ENCODE peak calls at places on chromosomes 4 and X, in five cellular contexts. C, N, F, I and P are unnamed samples.

GRCh38 chr4:169115897-169116254 is 105.8 kb upstream of the CBR4 start:
- DNase-seq in C (no peak), N (no peak), F (peak), I (no peak), P (peak)

GRCh38 chr4:145823743-145824142 is 114.9 kb downstream of the ZNF827 start:
- DNase-seq in C (no peak), N (no peak), F (no peak), I (no peak), P (no peak)

GRCh38 chr4:109389367-109390118 is 44.1 kb upstream of the SEC24B start:
- DNase-seq in C (no peak), N (no peak), F (no peak), I (peak), P (no peak)

GRCh38 chr4:25446611-25447010 is 69.5 kb downstream of the ANAPC4 start:
- DNase-seq in C (no peak), N (no peak), F (no peak), I (no peak), P (no peak)

GRCh38 chr4:176005766-176006165 is 59.9 kb upstream of the WDR17 start:
- DNase-seq in C (no peak), N (no peak), F (no peak), I (no peak), P (no peak)

GRCh38 chrX:45765726-45766125 is 565.0 kb upstream of the DIPK2B start:
- DNase-seq in C (no peak), N (no peak), F (no peak), I (no peak), P (no peak)

GRCh38 chr4:32010221-32010620 is 1290.1 kb downstream of the PCDH7 start:
- DNase-seq in C (no peak), N (no peak), F (no peak), I (no peak), P (no peak)

GRCh38 chr4:94214703-94215360 is 7.2 kb downstream of the SMARCAD1 start:
- DNase-seq in C (no peak), N (no peak), F (no peak), I (no peak), P (no peak)

GRCh38 chr4:82431026-82431745 is 796 bp downstream of the ENOPH1 start:
- DNase-seq in C (peak), N (peak), F (peak), I (peak), P (peak)

GRCh38 chrX:68684291-68684918 is 36.9 kb downstream of the STARD8 start:
- DNase-seq in C (no peak), N (no peak), F (no peak), I (no peak), P (no peak)

GRCh38 chr4:5618051-5619010 is 90.0 kb downstream of the EVC2 start:
- DNase-seq in C (no peak), N (no peak), F (no peak), I (no peak), P (no peak)

GRCh38 chrX:17414839-17415238 is 39.8 kb downstream of the NHS start:
- DNase-seq in C (no peak), N (no peak), F (no peak), I (no peak), P (no peak)

GRCh38 chr4:167177925-167178324 is 56.4 kb downstream of the SPOCK3 start:
- DNase-seq in C (no peak), N (no peak), F (no peak), I (no peak), P (no peak)

GRCh38 chr4:95541889-95542607 is 6.7 kb downstream of the UNC5C start:
- DNase-seq in C (no peak), N (no peak), F (no peak), I (no peak), P (no peak)

GRCh38 chr4:117157360-117157759 is 72.0 kb upstream of the TRAM1L1 start:
- DNase-seq in C (no peak), N (no peak), F (no peak), I (no peak), P (no peak)

GRCh38 chr4:185128272-185129119 is 14.6 kb upstream of the SLC25A4 start:
- DNase-seq in C (no peak), N (peak), F (peak), I (no peak), P (peak)

GRCh38 chr4:77787969-77788368 is 31.2 kb downstream of the CNOT6L start:
- DNase-seq in C (no peak), N (no peak), F (no peak), I (no peak), P (no peak)

GRCh38 chr4:77783881-77784280 is 35.3 kb downstream of the CNOT6L start:
- DNase-seq in C (no peak), N (no peak), F (no peak), I (no peak), P (no peak)

GRCh38 chr4:77782102-77782835 is 36.9 kb downstream of the CNOT6L start:
- DNase-seq in C (no peak), N (no peak), F (no peak), I (no peak), P (no peak)

GRCh38 chr4:77788990-77789389 is 30.2 kb downstream of the CNOT6L start:
- DNase-seq in C (no peak), N (no peak), F (no peak), I (no peak), P (no peak)

GRCh38 chr4:77785669-77786068 is 33.5 kb downstream of the CNOT6L start:
- DNase-seq in C (no peak), N (no peak), F (no peak), I (no peak), P (no peak)
- H3K27ac ChIP-seq in C (no peak), N (no peak), F (no peak), I (no peak), P (no peak)

GRCh38 chr4:2587215-2587823 is 50.9 kb downstream of the FAM193A start:
- DNase-seq in C (no peak), N (no peak), F (no peak), I (no peak), P (no peak)

GRCh38 chr4:2588259-2588658 is 51.8 kb downstream of the FAM193A start:
- DNase-seq in C (no peak), N (no peak), F (no peak), I (no peak), P (no peak)

GRCh38 chr4:2592572-2592971 is 56.1 kb downstream of the FAM193A start:
- DNase-seq in C (no peak), N (no peak), F (no peak), I (no peak), P (no peak)

GRCh38 chr4:2593003-2593402 is 56.6 kb downstream of the FAM193A start:
- DNase-seq in C (no peak), N (no peak), F (no peak), I (no peak), P (no peak)

DNA sequence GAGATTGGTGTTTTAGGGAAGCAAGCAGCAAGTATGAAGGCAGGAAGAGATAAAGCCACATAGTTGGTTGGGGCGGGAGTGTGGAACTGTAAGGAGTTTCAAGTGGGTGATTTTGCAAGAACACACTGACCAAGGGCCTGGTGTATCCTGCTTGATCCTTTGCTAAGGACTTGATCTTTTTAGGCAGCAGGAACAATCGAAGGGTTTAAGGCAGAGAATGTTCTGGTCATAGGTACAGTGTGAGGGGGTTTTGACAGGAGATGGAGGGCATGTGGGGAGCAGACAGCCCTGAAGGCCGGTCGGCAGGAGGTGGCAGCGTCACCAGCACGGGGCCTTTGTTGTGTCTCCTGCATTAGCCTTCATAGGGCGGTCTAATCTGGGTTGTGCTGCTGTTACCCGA is 54.7 kb downstream of the FAM193A start:
- DNase-seq in C (no peak), N (no peak), F (peak), I (peak), P (no peak)
- H3K27ac ChIP-seq in C (no peak), N (no peak), F (no peak), I (no peak), P (no peak)

GRCh38 chr4:147160908-147161513 is 215.3 kb upstream of the TTC29 start:
- DNase-seq in C (no peak), N (no peak), F (peak), I (peak), P (peak)

GRCh38 chr4:147163311-147163710 is 217.6 kb upstream of the TTC29 start:
- DNase-seq in C (no peak), N (no peak), F (no peak), I (no peak), P (no peak)

GRCh38 chr4:147157860-147158701 is 212.4 kb upstream of the TTC29 start:
- DNase-seq in C (no peak), N (no peak), F (peak), I (peak), P (peak)
- H3K27ac ChIP-seq in C (no peak), N (no peak), F (no peak), I (peak), P (no peak)

GRCh38 chrX:136909706-136910564 is 29.4 kb upstream of the RBMX start:
- DNase-seq in C (peak), N (peak), F (peak), I (peak), P (peak)
- H3K27ac ChIP-seq in C (peak), N (peak), F (peak), I (peak), P (peak)

GRCh38 chr4:183638436-183638835 is 20.5 kb downstream of the RWDD4 start:
- DNase-seq in C (no peak), N (no peak), F (peak), I (no peak), P (peak)
- H3K27ac ChIP-seq in C (no peak), N (no peak), F (no peak), I (no peak), P (no peak)

DNA sequence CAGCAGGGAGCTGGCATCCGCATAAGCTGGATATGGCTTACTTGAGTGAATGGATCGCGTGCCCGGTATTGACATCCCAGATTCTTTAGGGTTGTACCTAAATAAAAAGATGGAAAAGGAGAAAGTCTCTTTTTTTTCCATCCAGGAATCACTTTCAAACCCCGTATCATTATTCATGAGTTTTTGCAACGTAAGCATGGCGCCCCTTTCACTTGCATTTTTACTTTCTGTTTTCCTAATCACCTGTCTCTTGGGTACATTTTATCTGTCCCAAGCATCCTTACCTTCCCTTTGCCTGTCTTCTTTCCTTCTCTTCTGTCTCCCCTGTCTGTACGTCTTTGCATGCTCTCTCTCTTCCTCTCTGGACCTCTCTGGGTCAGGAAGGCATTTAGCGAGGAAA is 128.6 kb downstream of the CPE start:
- DNase-seq in C (no peak), N (no peak), F (no peak), I (no peak), P (no peak)
- H3K27ac ChIP-seq in C (no peak), N (no peak), F (no peak), I (no peak), P (peak)

GRCh38 chr4:71259305-71259704 is 79.5 kb upstream of the SLC4A4 start:
- DNase-seq in C (no peak), N (no peak), F (no peak), I (no peak), P (no peak)
- H3K27ac ChIP-seq in C (no peak), N (no peak), F (peak), I (no peak), P (no peak)

GRCh38 chrX:119635799-119636198 is 29.6 kb upstream of the NKRF start:
- DNase-seq in C (no peak), N (no peak), F (no peak), I (no peak), P (no peak)
- H3K27ac ChIP-seq in C (no peak), N (no peak), F (no peak), I (no peak), P (no peak)

DNA sequence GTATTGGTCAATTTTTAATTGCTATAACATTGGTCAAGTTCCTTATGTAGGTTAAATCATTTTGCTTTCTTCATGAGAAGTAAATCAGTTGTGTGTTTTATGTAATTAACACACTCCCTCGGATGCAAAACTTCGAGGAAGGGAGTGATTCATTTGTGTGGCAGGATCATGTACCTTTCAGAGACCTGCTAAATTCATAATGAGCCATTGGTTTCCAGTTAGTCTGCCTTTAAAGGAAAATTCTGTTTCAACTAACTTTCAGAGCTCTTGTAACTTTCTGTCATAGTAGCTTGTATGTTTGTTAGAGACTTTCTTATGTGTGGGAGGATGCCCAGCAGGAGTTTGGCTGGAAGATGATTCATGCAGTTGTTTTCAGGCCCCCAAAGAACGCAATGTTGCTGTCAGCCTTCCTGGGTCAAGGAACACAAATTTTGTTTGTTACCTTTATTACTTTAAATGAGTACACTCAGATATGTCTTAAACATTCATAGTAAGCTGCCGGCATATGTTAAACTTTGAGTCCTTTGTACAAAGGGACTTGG is 72.1 kb downstream of the GPR101 start:
- DNase-seq in C (no peak), N (no peak), F (peak), I (no peak), P (no peak)
- H3K27ac ChIP-seq in C (no peak), N (no peak), F (no peak), I (no peak), P (no peak)

DNA sequence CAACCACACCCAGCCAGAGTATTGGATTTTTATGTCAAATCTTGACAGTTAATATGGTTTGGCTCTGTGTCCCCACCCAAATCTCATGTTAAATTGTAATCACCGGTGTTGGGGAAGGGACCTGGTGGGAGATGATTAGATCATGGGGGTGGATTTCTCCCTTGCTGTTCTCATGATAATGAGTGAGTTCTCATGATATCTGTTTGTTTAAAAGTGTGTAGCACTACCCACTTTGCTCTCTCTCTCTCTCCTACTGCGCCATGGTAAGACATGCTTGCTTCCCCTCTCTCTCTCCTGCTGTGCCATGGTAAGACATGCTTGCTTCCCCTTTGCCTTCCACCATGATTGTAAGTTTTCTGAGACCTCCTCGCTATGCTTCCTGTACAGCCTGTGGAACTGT is 86.9 kb upstream of the COX18 start:
- DNase-seq in C (no peak), N (no peak), F (no peak), I (no peak), P (no peak)
- H3K27ac ChIP-seq in C (no peak), N (no peak), F (no peak), I (no peak), P (no peak)